ENCODE peak calls at places on chromosomes 16 and 17, in eight cellular contexts. I is transverse colon, R is AG09309, Q is HL-60, J is pancreas, E is foreskin fibroblast, A is AG04450, Z is IMR-90. U is an unnamed sample.

GRCh38 chr17:16212793-16213192 is 2.5 kb downstream of the NCOR1 start:
- DNase-seq in I (no peak), R (no peak), Q (no peak), J (no peak), E (no peak), A (no peak), Z (no peak), U (no peak)

GRCh38 chr17:42817866-42818265 is 6.2 kb downstream of the BECN1 start:
- DNase-seq in I (no peak), R (no peak), Q (no peak), J (no peak), E (no peak), A (no peak), Z (peak; percentile 56), U (peak; percentile 77)

GRCh38 chr17:13597723-13598347 is 3.9 kb downstream of the HS3ST3A1 start:
- DNase-seq in I (peak; percentile 14), R (no peak), Q (peak; percentile 5), J (no peak), E (peak; percentile 77), A (no peak), Z (peak; percentile 64), U (peak; percentile 71)

GRCh38 chr17:48250949-48251348 is 143.4 kb downstream of the SNX11 start:
- DNase-seq in I (no peak), R (no peak), Q (no peak), J (no peak), E (no peak), A (no peak), Z (no peak), U (no peak)

GRCh38 chr17:42979511-42980273 is at the start of gene PTGES3L:
- DNase-seq in I (peak; percentile 63), R (no peak), Q (peak; percentile 32), J (peak; percentile 41), E (peak; percentile 42), A (no peak), Z (peak; percentile 48), U (peak; percentile 49)

GRCh38 chr17:79465011-79466006 is 145.5 kb downstream of the RBFOX3 start:
- DNase-seq in I (no peak), R (no peak), Q (no peak), J (no peak), E (no peak), A (no peak), Z (no peak), U (no peak)

GRCh38 chr17:10844667-10845387 is 6.9 kb upstream of the PIRT start:
- DNase-seq in I (peak; percentile 92), R (peak; percentile 3), Q (peak; percentile 37), J (peak; percentile 74), E (peak; percentile 71), A (peak; percentile 24), Z (peak; percentile 53), U (peak; percentile 73)

GRCh38 chr16:6375471-6376075 is 957.1 kb upstream of the RBFOX1 start:
- DNase-seq in I (no peak), R (no peak), Q (no peak), J (no peak), E (no peak), A (no peak), Z (no peak), U (no peak)

GRCh38 chr17:27489045-27489715 is 32.9 kb downstream of the KSR1 start:
- DNase-seq in I (peak; percentile 59), R (peak; percentile 21), Q (peak; percentile 71), J (no peak), E (peak; percentile 54), A (no peak), Z (peak; percentile 59), U (peak; percentile 89)

DNA sequence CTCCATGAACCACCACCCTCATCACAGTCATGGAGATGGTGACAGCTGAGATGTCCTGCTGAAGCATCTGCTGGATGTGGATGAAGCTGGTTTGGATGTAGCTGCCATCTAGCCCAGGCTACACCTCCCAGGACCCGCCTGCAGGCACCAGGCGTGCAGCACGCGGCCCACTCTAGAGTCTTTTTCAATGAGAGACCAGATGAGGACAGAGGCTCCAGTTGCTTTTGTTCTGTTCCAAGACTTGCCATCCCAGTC is 102.1 kb downstream of the ZNF778 start:
- DNase-seq in I (no peak), R (no peak), Q (no peak), J (no peak), E (no peak), A (no peak), Z (no peak), U (no peak)
- H3K4me3 ChIP-seq in I (no peak overlapping the region), R (peak overlapping the region; percentile 19), Q (no peak overlapping the region), J (no peak overlapping the region), E (peak overlapping the region; percentile 37), A (no peak overlapping the region), Z (no peak overlapping the region), U (no peak overlapping the region)

GRCh38 chr16:57863434-57864160 is 61.3 kb upstream of the KIFC3 start:
- DNase-seq in I (peak; percentile 59), R (peak; percentile 63), Q (peak; percentile 27), J (peak; percentile 67), E (peak; percentile 85), A (peak; percentile 45), Z (peak; percentile 79), U (peak; percentile 83)

GRCh38 chr16:57865746-57866528 is 63.6 kb upstream of the KIFC3 start:
- DNase-seq in I (no peak), R (no peak), Q (no peak), J (no peak), E (no peak), A (no peak), Z (no peak), U (no peak)

GRCh38 chr16:57859331-57859730 is 57.0 kb upstream of the KIFC3 start:
- DNase-seq in I (no peak), R (no peak), Q (peak; percentile 7), J (no peak), E (peak; percentile 15), A (no peak), Z (peak; percentile 34), U (peak; percentile 52)

GRCh38 chr16:57866529-57866918 is 64.2 kb upstream of the KIFC3 start:
- DNase-seq in I (no peak), R (no peak), Q (no peak), J (no peak), E (no peak), A (no peak), Z (no peak), U (no peak)

DNA sequence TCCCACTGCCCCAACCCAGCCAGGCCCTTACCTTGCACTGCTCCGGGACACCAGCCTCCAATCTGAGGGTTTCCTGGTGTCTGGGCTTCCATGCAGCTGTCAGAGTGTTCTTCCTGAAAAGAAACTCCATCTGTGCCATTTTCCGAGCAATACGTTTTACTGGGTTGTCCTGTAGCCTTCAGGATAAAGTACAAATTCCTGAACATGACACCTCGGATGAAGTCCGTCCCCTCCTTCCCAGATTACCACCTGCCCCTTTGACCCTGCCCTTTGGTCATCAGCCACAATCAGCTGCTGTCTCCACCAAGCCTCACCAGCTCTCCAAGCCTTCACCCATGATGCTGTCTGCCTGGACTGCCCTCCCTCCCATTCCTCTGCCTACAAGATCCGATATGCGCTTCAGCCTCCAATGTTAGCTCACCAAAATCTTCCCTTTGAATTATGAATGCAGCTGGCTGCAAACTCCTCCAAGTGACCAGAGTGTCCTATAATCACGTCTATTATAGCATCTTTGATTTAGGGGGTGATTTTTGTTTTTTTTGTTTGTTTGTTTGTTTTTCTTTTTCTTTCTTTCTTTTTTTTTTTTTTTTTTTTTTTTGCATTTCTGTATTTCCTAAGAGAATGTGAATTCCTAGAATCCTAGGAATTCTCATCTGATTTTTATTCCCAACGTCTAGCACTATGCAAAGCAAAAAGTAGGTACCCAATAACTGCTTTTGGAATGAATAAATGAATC is 60.6 kb upstream of the KIFC3 start:
- DNase-seq in I (peak; percentile 24), R (no peak), Q (no peak), J (no peak), E (no peak), A (no peak), Z (no peak), U (no peak)
- H3K4me3 ChIP-seq in I (no peak overlapping the region), R (no peak overlapping the region), Q (no peak overlapping the region), J (no peak overlapping the region), E (no peak overlapping the region), A (no peak overlapping the region), Z (no peak overlapping the region), U (no peak overlapping the region)

GRCh38 chr16:30571444-30572322 is at the start of gene ZNF688:
- DNase-seq in I (peak; percentile 96), R (peak; percentile 93), Q (peak; percentile 99), J (peak; percentile 92), E (peak; percentile 97), A (peak; percentile 91), Z (peak; percentile 96), U (peak; percentile 99)
- H3K4me3 ChIP-seq in I (peak within 1 kb of the TSS; percentile 92), R (peak within 1 kb of the TSS; percentile 67), Q (peak within 1 kb of the TSS; percentile 92), J (peak within 1 kb of the TSS; percentile 53), E (peak within 1 kb of the TSS; percentile 57), A (peak within 1 kb of the TSS; percentile 69), Z (peak within 1 kb of the TSS; percentile 57), U (peak within 1 kb of the TSS; percentile 71)

GRCh38 chr17:81888988-81889595 is 2.3 kb downstream of the ALYREF start:
- DNase-seq in I (no peak), R (no peak), Q (no peak), J (peak; percentile 37), E (no peak), A (no peak), Z (no peak), U (no peak)

GRCh38 chr17:81891303-81891552 is 158 bp downstream of the ALYREF start:
- DNase-seq in I (no peak), R (no peak), Q (no peak), J (no peak), E (no peak), A (no peak), Z (no peak), U (no peak)

GRCh38 chr17:81890447-81891302 is 711 bp downstream of the ALYREF start:
- DNase-seq in I (no peak), R (no peak), Q (peak; percentile 36), J (no peak), E (peak; percentile 39), A (no peak), Z (no peak), U (no peak)

GRCh38 chr17:81888105-81888987 is 3.0 kb downstream of the ALYREF start:
- DNase-seq in I (no peak), R (no peak), Q (no peak), J (peak; percentile 23), E (no peak), A (no peak), Z (no peak), U (no peak)

GRCh38 chr17:81889602-81890001 is 1.8 kb downstream of the ALYREF start:
- DNase-seq in I (no peak), R (no peak), Q (no peak), J (no peak), E (no peak), A (no peak), Z (no peak), U (no peak)
- H3K4me3 ChIP-seq in I (no peak overlapping the region), R (no peak overlapping the region), Q (no peak overlapping the region), J (no peak overlapping the region), E (no peak overlapping the region), A (no peak overlapping the region), Z (no peak overlapping the region), U (no peak overlapping the region)